ENCODE peak calls at places on chromosomes 3 and 15, in five cellular contexts. X is CD8-positive, alpha-beta T cell; F is cardiac muscle cell; S is tibial nerve; D is CD4-positive, alpha-beta T cell. T is an unnamed sample.

GRCh38 chr15:75191235-75191634 is 10.4 kb upstream of the C15orf39 start:
- DNase-seq in S (no peak), F (no peak), X (no peak), D (no peak), T (peak)

GRCh38 chr3:157856078-157856939 is 249.9 kb downstream of the SHOX2 start:
- DNase-seq in X (no peak), S (no peak), D (no peak), F (no peak), T (no peak)

GRCh38 chr3:156674911-156675743 is 737 bp downstream of the TIPARP start:
- DNase-seq in D (peak), F (peak), X (peak), S (peak), T (peak)

GRCh38 chr15:29838352-29839010 is 16.2 kb upstream of the TJP1 start:
- DNase-seq in X (no peak), S (no peak), F (no peak), D (no peak), T (no peak)

GRCh38 chr15:92690370-92690769 is 34.8 kb upstream of the FAM174B start:
- DNase-seq in F (no peak), S (no peak), X (no peak), D (no peak), T (no peak)

GRCh38 chr3:4401441-4401840 is 65.6 kb downstream of the SUMF1 start:
- DNase-seq in D (no peak), F (no peak), S (no peak), X (no peak), T (no peak)

GRCh38 chr3:168063122-168063521 is 32.6 kb downstream of the GOLIM4 start:
- DNase-seq in X (no peak), S (no peak), D (no peak), F (no peak), T (no peak)

GRCh38 chr3:72306800-72307341 is 521.9 kb upstream of the PROK2 start:
- DNase-seq in D (no peak), S (no peak), F (peak), X (no peak), T (no peak)

GRCh38 chr15:78950343-78950742 is 5.5 kb upstream of the CTSH start:
- DNase-seq in F (no peak), S (no peak), X (no peak), D (no peak), T (no peak)

GRCh38 chr3:176961916-176962315 is 235.4 kb downstream of the TBL1XR1 start:
- DNase-seq in F (no peak), X (no peak), D (no peak), S (no peak), T (no peak)

GRCh38 chr3:192174283-192174682 is 553.1 kb downstream of the FGF12 start:
- DNase-seq in X (no peak), D (no peak), S (no peak), F (no peak), T (no peak)

GRCh38 chr3:10366681-10367101 is 45.8 kb upstream of the SEC13 start:
- DNase-seq in S (peak), F (no peak), X (no peak), D (no peak), T (peak)

GRCh38 chr3:99875573-99875924 is 57.9 kb downstream of the CMSS1 start:
- DNase-seq in S (no peak), D (no peak), X (no peak), F (peak), T (peak)

GRCh38 chr3:174776123-174776522 is 83.0 kb upstream of the NAALADL2 start:
- DNase-seq in F (no peak), X (no peak), S (no peak), D (no peak), T (no peak)

GRCh38 chr3:43024183-43024865 is 45.2 kb downstream of the GASK1A start:
- DNase-seq in D (no peak), S (no peak), F (no peak), X (peak), T (no peak)

GRCh38 chr3:122944671-122945151 is 82.9 kb downstream of the SEMA5B start:
- DNase-seq in F (no peak), X (no peak), S (no peak), D (no peak), T (peak)

GRCh38 chr3:155872904-155873646 is 2.6 kb downstream of the GMPS start:
- DNase-seq in F (no peak), X (no peak), S (no peak), D (no peak), T (no peak)

GRCh38 chr3:186094696-186095095 is 14.2 kb downstream of the ETV5 start:
- DNase-seq in F (peak), D (no peak), X (no peak), S (no peak), T (no peak)

GRCh38 chr3:8298021-8298954 is 203.3 kb upstream of the LMCD1 start:
- DNase-seq in D (no peak), S (no peak), F (no peak), X (no peak), T (no peak)

GRCh38 chr3:39149059-39149455 is 4.3 kb downstream of the CSRNP1 start:
- DNase-seq in D (no peak), F (no peak), S (no peak), X (no peak), T (no peak)

DNA sequence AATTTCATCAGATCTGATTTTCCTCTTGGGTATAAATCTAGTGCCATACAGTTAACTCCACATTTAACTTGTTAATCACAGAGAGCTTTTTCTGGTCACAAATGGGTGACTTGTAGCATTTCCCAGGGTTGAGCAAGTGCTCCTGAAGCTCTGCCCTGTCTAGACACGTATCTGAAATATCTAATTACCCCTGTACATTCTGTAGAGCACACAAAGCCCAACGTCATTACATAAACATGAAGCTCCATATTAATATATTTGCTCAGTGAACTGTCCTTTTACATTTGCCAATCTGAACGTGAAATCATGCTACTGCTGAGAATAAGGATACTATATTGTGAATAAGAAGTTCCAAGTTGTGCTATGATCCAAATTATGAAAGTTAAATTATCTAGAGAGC is 49.0 kb downstream of the THBS1 start:
- DNase-seq in F (no peak), X (no peak), D (no peak), S (no peak), T (peak)
- H3K27ac ChIP-seq in F (no peak), X (no peak), D (peak), S (no peak), T (no peak)

DNA sequence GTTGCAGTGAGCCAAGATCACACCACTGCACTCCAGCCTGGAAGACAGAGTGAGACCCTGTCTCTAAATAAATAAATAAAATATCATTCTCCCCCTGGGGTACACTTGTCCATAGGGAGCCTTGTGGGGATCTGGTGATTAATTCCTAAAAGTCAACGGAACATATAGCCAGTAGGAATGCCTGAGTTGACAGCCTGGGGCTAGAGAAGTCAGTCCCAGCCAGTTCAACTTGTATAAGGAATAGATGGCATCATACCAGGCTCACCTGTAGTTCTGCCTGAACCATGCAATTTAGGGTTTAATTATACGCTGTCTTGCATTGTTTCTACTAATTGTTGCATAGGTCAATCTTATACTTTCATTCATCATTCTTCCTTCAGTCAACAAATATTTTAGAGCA is 5.9 kb upstream of the BOC start:
- DNase-seq in S (no peak), F (no peak), X (no peak), D (no peak), T (peak)
- H3K27ac ChIP-seq in S (no peak), F (no peak), X (no peak), D (no peak), T (no peak)

GRCh38 chr15:37016287-37016686 is 84.1 kb downstream of the MEIS2 start:
- DNase-seq in X (no peak), D (no peak), F (no peak), S (peak), T (no peak)
- H3K27ac ChIP-seq in X (no peak), D (no peak), F (peak), S (no peak), T (no peak)

GRCh38 chr3:33299395-33300081 is 22.3 kb downstream of the FBXL2 start:
- DNase-seq in S (no peak), F (no peak), D (no peak), X (no peak), T (peak)
- H3K27ac ChIP-seq in S (peak), F (no peak), D (no peak), X (no peak), T (peak)

GRCh38 chr3:189631373-189631408 is at the start of gene TP63:
- DNase-seq in F (no peak), D (no peak), X (no peak), S (no peak), T (no peak)

GRCh38 chr3:189631409-189631808 is 220 bp downstream of the TP63 start:
- DNase-seq in S (no peak), D (no peak), F (no peak), X (no peak), T (no peak)

GRCh38 chr3:189632238-189632637 is 1.0 kb downstream of the TP63 start:
- DNase-seq in D (no peak), S (no peak), X (no peak), F (no peak), T (no peak)

GRCh38 chr3:189629803-189630455 is 1.3 kb upstream of the TP63 start:
- DNase-seq in F (no peak), S (peak), D (no peak), X (no peak), T (no peak)

GRCh38 chr3:189630667-189631372 is 369 bp upstream of the TP63 start:
- DNase-seq in X (no peak), F (no peak), S (no peak), D (no peak), T (peak)
- H3K27ac ChIP-seq in X (no peak), F (no peak), S (peak), D (no peak), T (peak)

DNA sequence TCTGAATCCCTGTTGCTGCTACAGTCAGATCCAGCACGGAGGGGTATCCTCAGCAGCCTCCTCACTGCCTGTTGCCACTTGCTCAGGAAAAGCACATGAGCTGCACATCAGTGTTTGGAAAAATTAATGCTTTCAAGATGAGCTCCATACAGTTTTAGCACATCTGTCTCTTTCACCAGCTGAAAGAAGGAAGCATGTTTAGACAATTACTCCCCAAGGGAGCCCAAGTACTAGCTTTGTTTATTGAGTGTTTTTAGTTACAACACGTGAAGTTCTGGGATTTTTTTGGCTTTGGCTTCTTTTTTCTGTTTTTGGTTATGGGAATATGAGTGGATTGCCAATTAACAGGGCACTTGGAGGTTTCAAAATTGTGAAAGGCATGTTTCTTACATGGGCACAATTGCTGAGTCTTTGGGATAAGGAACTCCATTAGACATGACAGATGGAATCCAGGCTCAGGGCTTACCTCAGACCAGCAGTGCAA is 92.5 kb upstream of the ROPN1 start:
- DNase-seq in X (no peak), F (no peak), D (no peak), S (no peak), T (peak)
- H3K27ac ChIP-seq in X (no peak), F (no peak), D (no peak), S (peak), T (no peak)

GRCh38 chr3:127772273-127772672 is 50.0 kb downstream of the MGLL start:
- DNase-seq in S (no peak), X (no peak), D (no peak), F (no peak), T (no peak)
- H3K27ac ChIP-seq in S (no peak), X (no peak), D (no peak), F (no peak), T (no peak)

DNA sequence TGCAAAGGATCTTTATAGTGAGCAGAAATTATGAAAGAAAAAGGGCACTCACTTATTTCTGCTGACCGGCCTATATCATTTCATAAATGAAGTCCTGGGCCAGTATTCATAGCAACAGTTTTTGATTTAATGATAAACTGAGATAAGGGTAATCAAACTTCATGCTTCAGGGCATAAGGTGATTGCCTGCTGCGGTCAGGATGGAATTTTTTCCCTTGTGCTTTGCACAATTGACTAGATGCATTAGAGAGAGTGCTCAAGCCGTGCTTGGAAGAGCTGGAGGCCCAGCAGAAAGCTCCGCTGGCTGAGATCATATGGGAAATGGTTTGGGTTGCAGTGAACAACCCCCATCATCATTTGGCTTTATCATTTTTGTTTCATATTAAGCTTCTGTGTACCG is 10.4 kb downstream of the SEMA6D start:
- DNase-seq in X (no peak), F (no peak), S (no peak), D (no peak), T (no peak)
- H3K27ac ChIP-seq in X (no peak), F (peak), S (no peak), D (no peak), T (no peak)

DNA sequence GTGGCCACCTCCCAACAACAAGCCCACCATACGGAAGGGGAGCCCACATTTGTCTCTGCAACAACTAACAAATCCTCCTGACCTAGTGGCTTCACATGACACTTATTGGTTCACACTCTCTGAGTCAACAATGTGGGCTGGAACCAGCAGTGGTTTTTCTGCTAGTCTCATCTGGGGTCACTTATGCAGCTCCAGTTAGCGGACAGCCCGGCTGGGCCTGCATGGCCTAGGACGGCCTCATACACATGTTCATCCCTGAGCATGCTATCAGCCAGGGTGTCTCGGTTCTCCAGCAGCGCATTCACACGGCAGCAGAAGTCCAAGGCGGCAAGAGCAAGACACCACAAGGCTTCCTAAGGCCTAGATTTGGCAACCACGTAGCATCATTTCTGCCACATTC is 281.7 kb downstream of the XXYLT1 start:
- DNase-seq in S (no peak), X (peak), D (no peak), F (no peak), T (no peak)
- H3K27ac ChIP-seq in S (no peak), X (no peak), D (no peak), F (no peak), T (no peak)